ENCODE peak calls at places on chromosomes 11 and 22, in nine cellular contexts. I is pancreas, H is Calu3, B is bronchial epithelial cell, R is fibroblast of pulmonary artery, W is cardiac fibroblast, X is endothelial cell, O is PC-3, T is kidney. J is an unnamed sample.

GRCh38 chr11:103547691-103548090 is 438.5 kb downstream of the DYNC2H1 start:
- DNase-seq in R (no peak), B (no peak), O (no peak), T (no peak), W (no peak), I (no peak), H (no peak), X (no peak), J (no peak)

GRCh38 chr11:47171057-47171838 is 5.4 kb downstream of the ARFGAP2 start:
- DNase-seq in B (no peak), R (no peak), O (no peak), I (no peak), H (no peak), T (no peak), X (no peak), W (no peak), J (no peak)

GRCh38 chr11:69817265-69818236 is 1.7 kb downstream of the FGF3 start:
- DNase-seq in O (peak; percentile 26), T (no peak), B (no peak), H (peak; percentile 35), W (no peak), X (peak; percentile 28), I (no peak), R (no peak), J (no peak)

GRCh38 chr11:126317681-126318641 is 14.1 kb downstream of the DCPS start:
- DNase-seq in B (peak; percentile 28), X (no peak), H (no peak), R (peak; percentile 71), T (peak; percentile 90), I (peak; percentile 48), O (no peak), W (peak; percentile 87), J (no peak)

GRCh38 chr22:17919276-17920144 is 104.9 kb downstream of the MICAL3 start:
- DNase-seq in T (no peak), B (no peak), H (no peak), X (no peak), O (no peak), W (no peak), R (no peak), I (no peak), J (no peak)

GRCh38 chr11:76158394-76159302 is 47.7 kb downstream of the WNT11 start:
- DNase-seq in B (no peak), X (no peak), O (no peak), H (no peak), T (no peak), W (no peak), I (peak; percentile 39), R (no peak), J (no peak)

GRCh38 chr11:32385998-32386397 is 49.3 kb downstream of the WT1 start:
- DNase-seq in B (peak; percentile 47), H (peak; percentile 41), R (peak; percentile 81), X (peak; percentile 31), T (no peak), O (peak; percentile 64), W (peak; percentile 75), I (no peak), J (no peak)

GRCh38 chr11:2383823-2384722 is 7.0 kb downstream of the CD81 start:
- DNase-seq in I (no peak), T (peak; percentile 88), O (no peak), H (no peak), B (peak; percentile 25), R (no peak), W (no peak), X (no peak), J (no peak)

GRCh38 chr22:30864441-30865420 is 103.8 kb downstream of the MORC2 start:
- DNase-seq in T (peak; percentile 57), I (peak; percentile 46), X (no peak), W (no peak), R (no peak), B (no peak), O (no peak), H (no peak), J (no peak)

GRCh38 chr11:115848614-115849013 is 344.4 kb upstream of the CADM1 start:
- DNase-seq in O (no peak), T (no peak), H (no peak), W (no peak), X (no peak), R (no peak), I (no peak), B (peak; percentile 13), J (no peak)

GRCh38 chr11:13434247-13435205 is 28.5 kb downstream of the BTBD10 start:
- DNase-seq in I (no peak), W (no peak), T (no peak), H (no peak), B (peak; percentile 61), R (no peak), O (no peak), X (no peak), J (no peak)

GRCh38 chr11:66341502-66342126 is 3.3 kb downstream of the BRMS1 start:
- DNase-seq in T (peak; percentile 51), R (no peak), B (no peak), W (no peak), O (no peak), H (no peak), I (no peak), X (no peak), J (peak; percentile 61)

GRCh38 chr22:46731246-46732040 is 6.6 kb downstream of the CERK start:
- DNase-seq in O (no peak), T (peak; percentile 92), I (peak; percentile 90), H (peak; percentile 73), X (no peak), W (no peak), B (peak; percentile 19), R (no peak), J (no peak)

GRCh38 chr22:23608583-23608982 is 23.5 kb downstream of the DRICH1 start:
- DNase-seq in T (no peak), H (no peak), W (peak; percentile 17), O (peak; percentile 4), B (no peak), X (peak; percentile 64), I (no peak), R (peak; percentile 29), J (no peak)

DNA sequence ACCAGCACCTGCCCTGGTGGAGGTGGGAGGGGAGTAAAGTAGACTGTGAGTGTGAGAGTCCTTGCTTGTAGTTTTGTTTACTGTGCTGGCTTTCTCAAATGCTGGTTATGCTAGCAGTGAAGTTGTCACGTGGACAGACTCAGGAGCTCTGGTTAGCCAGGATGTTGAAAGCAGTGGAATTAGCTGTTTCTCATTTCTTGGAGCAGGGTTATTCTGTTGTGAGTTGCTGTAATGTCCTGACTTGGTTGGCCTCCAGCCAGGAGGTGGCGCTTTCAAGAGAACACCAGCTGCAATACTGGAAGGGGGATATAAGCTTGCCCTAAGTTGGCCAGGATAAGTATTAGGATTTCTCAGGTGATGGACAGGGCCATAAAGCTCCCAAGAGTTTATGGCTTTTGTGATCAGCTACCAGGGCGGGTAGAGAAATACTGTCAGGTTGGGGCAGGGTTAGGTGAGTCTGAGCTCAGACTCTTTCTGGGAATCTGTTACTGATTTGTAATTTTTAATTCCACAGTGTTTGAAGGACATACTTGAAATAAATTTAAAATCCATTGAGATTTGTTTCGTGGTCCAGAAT is 13.7 kb downstream of the CYP2D6 start:
- DNase-seq in O (no peak), B (no peak), I (no peak), T (no peak), X (no peak), R (peak; percentile 30), W (peak; percentile 29), H (no peak), J (no peak)
- TF ChIP-seq CTCF in O (no peak), B (no peak), I (no peak), T (no peak), X (no peak), R (no peak), W (no peak), H (no peak), J (no peak)

GRCh38 chr22:19948057-19948760 is 6.6 kb upstream of the TXNRD2 start:
- DNase-seq in X (no peak), W (no peak), I (peak; percentile 21), B (no peak), O (no peak), T (no peak), R (no peak), H (no peak), J (peak; percentile 4)
- TF ChIP-seq CTCF in X (peak; percentile 12), W (no peak), I (no peak), B (no peak), O (no peak), T (no peak), R (no peak), H (no peak), J (peak; percentile 57)

DNA sequence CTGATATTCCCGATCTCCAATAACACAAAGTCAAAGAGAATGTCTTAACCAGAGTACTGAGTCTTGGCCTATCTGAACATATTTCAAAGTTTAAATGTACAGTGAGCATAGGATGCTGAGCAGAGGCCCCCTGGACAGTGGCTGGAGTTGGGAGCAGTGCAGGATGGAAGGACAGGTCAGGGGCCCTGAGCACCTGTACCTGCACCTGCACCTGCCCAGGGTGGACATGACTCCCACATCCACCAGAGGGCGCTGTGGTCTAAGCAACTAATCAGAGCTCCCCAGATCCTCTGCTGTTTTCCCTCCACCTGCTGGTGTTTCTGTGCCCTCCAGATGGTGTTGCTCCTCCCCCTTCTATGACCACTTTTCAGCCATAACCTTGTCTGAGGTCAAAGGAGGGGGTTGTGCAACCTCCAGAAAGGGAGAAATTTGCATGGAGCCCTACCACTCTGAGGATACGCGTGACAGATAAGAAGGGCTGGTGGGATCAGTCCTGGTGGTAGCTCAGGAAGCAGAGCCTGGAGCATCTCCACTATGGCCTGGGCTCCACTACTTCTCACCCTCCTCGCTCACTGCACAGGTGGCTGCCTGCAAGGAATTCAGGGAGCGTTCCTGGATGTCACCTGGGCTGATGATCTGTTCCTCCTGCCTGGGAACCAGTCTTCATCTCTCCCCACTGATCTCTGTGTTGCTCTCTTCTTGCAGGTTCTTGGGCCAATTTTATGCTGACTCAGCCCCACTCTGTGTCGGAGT is 49.1 kb upstream of the VPREB1 start:
- DNase-seq in R (peak; percentile 58), H (peak; percentile 92), I (peak; percentile 92), W (peak; percentile 56), B (peak; percentile 66), O (peak; percentile 85), T (no peak), X (peak; percentile 80), J (no peak)
- TF ChIP-seq CTCF in R (peak; percentile 78), H (peak; percentile 94), I (peak; percentile 75), W (peak; percentile 84), B (peak; percentile 99), O (peak; percentile 82), T (peak; percentile 76), X (peak; percentile 97), J (peak; percentile 83)

GRCh38 chr11:101476186-101476585 is 107.6 kb downstream of the TRPC6 start:
- DNase-seq in I (no peak), T (no peak), B (no peak), W (no peak), R (no peak), O (no peak), X (no peak), H (no peak), J (no peak)

GRCh38 chr11:101475699-101476098 is 108.1 kb downstream of the TRPC6 start:
- DNase-seq in X (no peak), W (no peak), R (no peak), T (no peak), I (no peak), B (no peak), H (no peak), O (no peak), J (no peak)

GRCh38 chr11:101474666-101475065 is 109.1 kb downstream of the TRPC6 start:
- DNase-seq in B (peak; percentile 29), I (no peak), W (no peak), R (no peak), T (no peak), X (no peak), O (no peak), H (no peak), J (no peak)

GRCh38 chr11:101478587-101479375 is 105.0 kb downstream of the TRPC6 start:
- DNase-seq in B (peak; percentile 79), W (no peak), H (no peak), O (no peak), R (no peak), X (no peak), T (no peak), I (no peak), J (no peak)

GRCh38 chr11:101477926-101478325 is 105.9 kb downstream of the TRPC6 start:
- DNase-seq in T (no peak), W (no peak), I (no peak), B (no peak), H (no peak), O (no peak), R (no peak), X (no peak), J (no peak)
- TF ChIP-seq CTCF in T (no peak), W (no peak), I (no peak), B (no peak), H (no peak), O (peak; percentile 11), R (no peak), X (no peak), J (peak; percentile 15)

J was measured in chondrocyte.